ENCODE peak calls at places on chromosome 16, in eight cellular contexts. I, T, C, R, V, K, F and L are unnamed samples.

GRCh38 chr16:868846-869822 is 68.6 kb upstream of the GNG13 start:
- DNase-seq in V (no peak), I (no peak), F (no peak), K (no peak), C (no peak), R (no peak), T (no peak), L (no peak)

GRCh38 chr16:66406534-66407368 is 20.3 kb upstream of the BEAN1 start:
- DNase-seq in R (peak; percentile 18), I (peak; percentile 49), T (peak; percentile 88), C (peak; percentile 87), K (peak; percentile 90), F (peak; percentile 85), V (peak; percentile 89), L (peak; percentile 62)

GRCh38 chr16:89065445-89065795 is 28.2 kb upstream of the ACSF3 start:
- DNase-seq in K (no peak), I (no peak), V (no peak), R (no peak), T (no peak), C (no peak), F (no peak), L (no peak)

GRCh38 chr16:4347010-4347409 is 4.1 kb downstream of the PAM16 start:
- DNase-seq in V (no peak), C (no peak), F (no peak), T (no peak), I (no peak), K (no peak), R (no peak), L (no peak)

GRCh38 chr16:69201787-69202186 is 14.8 kb downstream of the SNTB2 start:
- DNase-seq in C (no peak), I (peak; percentile 30), V (no peak), R (no peak), T (no peak), F (no peak), K (no peak), L (no peak)

GRCh38 chr16:1615761-1616160 is 3.6 kb downstream of the CRAMP1 start:
- DNase-seq in C (no peak), F (no peak), R (no peak), K (no peak), I (peak; percentile 57), T (no peak), V (no peak), L (no peak)

GRCh38 chr16:4860727-4861342 is 13.6 kb downstream of the UBN1 start:
- DNase-seq in R (no peak), I (no peak), K (no peak), F (no peak), V (no peak), C (no peak), T (no peak), L (no peak)

GRCh38 chr16:1973461-1974156 is 1.8 kb downstream of the TBL3 start:
- DNase-seq in R (no peak), V (no peak), F (no peak), K (no peak), C (no peak), T (no peak), I (no peak), L (no peak)